ENCODE peak calls at places on chromosome 4, in eight cellular contexts. One of them, this sample, is unnamed.
A peak's percentile ranks its signal among the peaks of the same experiment; 100 is the strongest.

GRCh38 chr4:113636877-113637276 is 124.7 kb downstream of the CAMK2D start:
- DNase-seq in right cardiac atrium: no peak
- DNase-seq in vagina: no peak
- DNase-seq in prostate gland: no peak
- DNase-seq in aorta: no peak
- DNase-seq in CD8-positive, alpha-beta T cell: peak; percentile 13
- DNase-seq in breast epithelium: no peak
- DNase-seq in HepG2: no peak
- DNase-seq in this sample: no peak

GRCh38 chr4:127622923-127623754 is 9.6 kb upstream of the INTU start:
- DNase-seq in CD8-positive, alpha-beta T cell: no peak
- DNase-seq in breast epithelium: no peak
- DNase-seq in HepG2: peak; percentile 5
- DNase-seq in vagina: no peak
- DNase-seq in aorta: peak; percentile 57
- DNase-seq in prostate gland: peak; percentile 26
- DNase-seq in right cardiac atrium: peak; percentile 35
- DNase-seq in this sample: peak; percentile 83

GRCh38 chr4:147477439-147477838 is 3.5 kb upstream of the EDNRA start:
- DNase-seq in HepG2: no peak
- DNase-seq in vagina: no peak
- DNase-seq in breast epithelium: no peak
- DNase-seq in CD8-positive, alpha-beta T cell: no peak
- DNase-seq in prostate gland: no peak
- DNase-seq in right cardiac atrium: no peak
- DNase-seq in aorta: no peak
- DNase-seq in this sample: no peak

GRCh38 chr4:155809835-155810234 is 51.0 kb downstream of the GUCY1B1 start:
- DNase-seq in vagina: no peak
- DNase-seq in right cardiac atrium: no peak
- DNase-seq in HepG2: peak; percentile 64
- DNase-seq in CD8-positive, alpha-beta T cell: no peak
- DNase-seq in prostate gland: no peak
- DNase-seq in breast epithelium: no peak
- DNase-seq in aorta: no peak
- DNase-seq in this sample: peak; percentile 47

GRCh38 chr4:63226236-63226635 is 1183.0 kb downstream of the TECRL start:
- DNase-seq in breast epithelium: no peak
- DNase-seq in CD8-positive, alpha-beta T cell: no peak
- DNase-seq in aorta: no peak
- DNase-seq in HepG2: no peak
- DNase-seq in right cardiac atrium: no peak
- DNase-seq in vagina: no peak
- DNase-seq in prostate gland: no peak
- DNase-seq in this sample: peak; percentile 11

GRCh38 chr4:172975651-172976229 is 192.9 kb upstream of the GALNT7 start:
- DNase-seq in right cardiac atrium: no peak
- DNase-seq in HepG2: no peak
- DNase-seq in CD8-positive, alpha-beta T cell: no peak
- DNase-seq in breast epithelium: no peak
- DNase-seq in aorta: no peak
- DNase-seq in prostate gland: no peak
- DNase-seq in vagina: no peak
- DNase-seq in this sample: no peak

GRCh38 chr4:91268913-91269312 is 1034.9 kb upstream of the GRID2 start:
- DNase-seq in vagina: no peak
- DNase-seq in HepG2: no peak
- DNase-seq in right cardiac atrium: no peak
- DNase-seq in breast epithelium: no peak
- DNase-seq in aorta: no peak
- DNase-seq in CD8-positive, alpha-beta T cell: no peak
- DNase-seq in prostate gland: no peak
- DNase-seq in this sample: no peak

GRCh38 chr4:13248621-13249298 is 235.4 kb downstream of the RAB28 start:
- DNase-seq in aorta: no peak
- DNase-seq in prostate gland: no peak
- DNase-seq in CD8-positive, alpha-beta T cell: no peak
- DNase-seq in breast epithelium: no peak
- DNase-seq in right cardiac atrium: no peak
- DNase-seq in HepG2: peak; percentile 13
- DNase-seq in vagina: no peak
- DNase-seq in this sample: peak; percentile 23

GRCh38 chr4:62560858-62561257 is 1360.7 kb downstream of the ADGRL3 start:
- DNase-seq in prostate gland: no peak
- DNase-seq in HepG2: no peak
- DNase-seq in breast epithelium: no peak
- DNase-seq in CD8-positive, alpha-beta T cell: no peak
- DNase-seq in aorta: no peak
- DNase-seq in vagina: no peak
- DNase-seq in right cardiac atrium: no peak
- DNase-seq in this sample: no peak

GRCh38 chr4:33482773-33483172 is 2761.5 kb downstream of the ARAP2 start:
- DNase-seq in CD8-positive, alpha-beta T cell: no peak
- DNase-seq in right cardiac atrium: no peak
- DNase-seq in HepG2: no peak
- DNase-seq in breast epithelium: no peak
- DNase-seq in prostate gland: peak; percentile 35
- DNase-seq in vagina: no peak
- DNase-seq in aorta: no peak
- DNase-seq in this sample: no peak

GRCh38 chr4:135434936-135435335 is 1233.3 kb upstream of the PABPC4L start:
- DNase-seq in vagina: no peak
- DNase-seq in right cardiac atrium: no peak
- DNase-seq in CD8-positive, alpha-beta T cell: no peak
- DNase-seq in HepG2: no peak
- DNase-seq in prostate gland: no peak
- DNase-seq in breast epithelium: no peak
- DNase-seq in aorta: no peak
- DNase-seq in this sample: no peak

GRCh38 chr4:2269206-2269531 is 7.3 kb upstream of the MXD4 start:
- DNase-seq in prostate gland: no peak
- DNase-seq in breast epithelium: no peak
- DNase-seq in right cardiac atrium: peak; percentile 17
- DNase-seq in HepG2: no peak
- DNase-seq in CD8-positive, alpha-beta T cell: no peak
- DNase-seq in vagina: no peak
- DNase-seq in aorta: peak; percentile 40
- DNase-seq in this sample: no peak

GRCh38 chr4:31803511-31804195 is 1083.5 kb downstream of the PCDH7 start:
- DNase-seq in prostate gland: no peak
- DNase-seq in breast epithelium: no peak
- DNase-seq in right cardiac atrium: no peak
- DNase-seq in vagina: no peak
- DNase-seq in HepG2: no peak
- DNase-seq in aorta: no peak
- DNase-seq in CD8-positive, alpha-beta T cell: no peak
- DNase-seq in this sample: no peak

GRCh38 chr4:56737666-56738065 is 56.6 kb upstream of the HOPX start:
- DNase-seq in vagina: no peak
- DNase-seq in CD8-positive, alpha-beta T cell: no peak
- DNase-seq in aorta: no peak
- DNase-seq in prostate gland: peak; percentile 63
- DNase-seq in right cardiac atrium: no peak
- DNase-seq in HepG2: no peak
- DNase-seq in breast epithelium: no peak
- DNase-seq in this sample: no peak

GRCh38 chr4:3340703-3341088 is 47.9 kb downstream of the RGS12 start:
- DNase-seq in breast epithelium: peak; percentile 44
- DNase-seq in prostate gland: peak; percentile 68
- DNase-seq in HepG2: no peak
- DNase-seq in CD8-positive, alpha-beta T cell: no peak
- DNase-seq in aorta: no peak
- DNase-seq in vagina: peak; percentile 93
- DNase-seq in right cardiac atrium: no peak
- DNase-seq in this sample: no peak

GRCh38 chr4:17055788-17056187 is 157.3 kb upstream of the LDB2 start:
- DNase-seq in vagina: no peak
- DNase-seq in aorta: no peak
- DNase-seq in prostate gland: no peak
- DNase-seq in CD8-positive, alpha-beta T cell: no peak
- DNase-seq in breast epithelium: no peak
- DNase-seq in right cardiac atrium: no peak
- DNase-seq in HepG2: no peak
- DNase-seq in this sample: no peak

GRCh38 chr4:78644744-78645330 is 93.3 kb downstream of the ANXA3 start:
- DNase-seq in CD8-positive, alpha-beta T cell: peak; percentile 20
- DNase-seq in HepG2: peak; percentile 51
- DNase-seq in aorta: peak; percentile 77
- DNase-seq in breast epithelium: peak; percentile 67
- DNase-seq in prostate gland: peak; percentile 26
- DNase-seq in vagina: no peak
- DNase-seq in right cardiac atrium: peak; percentile 53
- DNase-seq in this sample: peak; percentile 60
- H3K4me1 ChIP-seq in CD8-positive, alpha-beta T cell: no peaks in the 10 kb centered on the region
- H3K4me1 ChIP-seq in HepG2: peaks cover 9% of the 10 kb centered on the region
- H3K4me1 ChIP-seq in aorta: peaks cover 1% of the 10 kb centered on the region
- H3K4me1 ChIP-seq in breast epithelium: peaks cover 5% of the 10 kb centered on the region
- H3K4me1 ChIP-seq in prostate gland: no peaks in the 10 kb centered on the region
- H3K4me1 ChIP-seq in vagina: peaks cover 38% of the 10 kb centered on the region
- H3K4me1 ChIP-seq in right cardiac atrium: peaks cover 4% of the 10 kb centered on the region
- H3K4me1 ChIP-seq in this sample: no peaks in the 10 kb centered on the region

DNA sequence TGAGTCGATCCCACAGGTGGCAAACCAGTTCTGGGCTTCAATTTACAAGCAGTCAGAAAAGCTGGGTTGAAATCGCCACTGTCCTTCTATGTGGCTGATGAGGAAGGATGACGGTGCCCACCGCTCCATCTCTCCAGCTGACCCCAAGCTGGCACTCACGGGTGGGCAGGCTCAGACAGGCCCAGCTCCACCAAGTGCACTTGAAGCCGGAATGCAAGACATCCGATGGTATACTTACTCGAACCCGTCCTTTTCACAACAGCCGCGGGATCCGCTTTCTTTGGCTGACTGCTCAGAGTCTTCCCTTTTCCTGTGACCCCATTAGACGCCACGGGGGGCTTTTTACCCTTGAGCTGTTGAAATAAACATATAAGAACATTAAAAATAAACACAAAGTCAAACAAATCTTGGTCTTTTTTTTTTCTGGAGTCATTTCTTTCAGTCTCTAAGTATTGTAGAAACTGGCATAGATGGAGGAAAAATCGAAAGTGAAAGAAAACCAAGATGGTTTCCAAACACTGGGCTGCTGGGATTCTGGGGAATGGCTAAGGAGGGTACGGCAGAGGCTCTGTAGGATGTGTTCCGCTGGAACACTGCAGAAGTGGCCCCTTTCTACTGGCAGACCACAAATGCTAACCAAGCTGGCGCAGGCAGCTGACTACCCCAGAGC is 161.0 kb downstream of the AFAP1 start:
- DNase-seq in vagina: no peak
- DNase-seq in CD8-positive, alpha-beta T cell: no peak
- DNase-seq in right cardiac atrium: no peak
- DNase-seq in prostate gland: no peak
- DNase-seq in HepG2: no peak
- DNase-seq in aorta: peak; percentile 26
- DNase-seq in breast epithelium: no peak
- DNase-seq in this sample: no peak
- H3K4me3 ChIP-seq in vagina: no peak overlapping the region
- H3K4me3 ChIP-seq in CD8-positive, alpha-beta T cell: no peak overlapping the region
- H3K4me3 ChIP-seq in right cardiac atrium: peak overlapping the region; percentile 4
- H3K4me3 ChIP-seq in prostate gland: no peak overlapping the region
- H3K4me3 ChIP-seq in HepG2: no peak overlapping the region
- H3K4me3 ChIP-seq in aorta: no peak overlapping the region
- H3K4me3 ChIP-seq in breast epithelium: no peak overlapping the region
- H3K4me3 ChIP-seq in this sample: no peak overlapping the region

GRCh38 chr4:38800956-38801450 is 3.6 kb downstream of the TLR1 start:
- DNase-seq in CD8-positive, alpha-beta T cell: no peak
- DNase-seq in HepG2: no peak
- DNase-seq in breast epithelium: no peak
- DNase-seq in vagina: no peak
- DNase-seq in right cardiac atrium: no peak
- DNase-seq in aorta: no peak
- DNase-seq in prostate gland: no peak
- DNase-seq in this sample: no peak

GRCh38 chr4:38803833-38804653 is 548 bp downstream of the TLR1 start:
- DNase-seq in CD8-positive, alpha-beta T cell: peak; percentile 11
- DNase-seq in aorta: no peak
- DNase-seq in right cardiac atrium: no peak
- DNase-seq in HepG2: no peak
- DNase-seq in prostate gland: no peak
- DNase-seq in breast epithelium: no peak
- DNase-seq in vagina: no peak
- DNase-seq in this sample: no peak

GRCh38 chr4:38804654-38805295 is at the start of gene TLR1:
- DNase-seq in aorta: no peak
- DNase-seq in vagina: no peak
- DNase-seq in HepG2: peak; percentile 25
- DNase-seq in breast epithelium: no peak
- DNase-seq in prostate gland: no peak
- DNase-seq in right cardiac atrium: no peak
- DNase-seq in CD8-positive, alpha-beta T cell: no peak
- DNase-seq in this sample: no peak

GRCh38 chr4:38802561-38803355 is 1.8 kb downstream of the TLR1 start:
- DNase-seq in prostate gland: no peak
- DNase-seq in CD8-positive, alpha-beta T cell: no peak
- DNase-seq in right cardiac atrium: no peak
- DNase-seq in HepG2: no peak
- DNase-seq in vagina: no peak
- DNase-seq in breast epithelium: no peak
- DNase-seq in aorta: no peak
- DNase-seq in this sample: no peak

DNA sequence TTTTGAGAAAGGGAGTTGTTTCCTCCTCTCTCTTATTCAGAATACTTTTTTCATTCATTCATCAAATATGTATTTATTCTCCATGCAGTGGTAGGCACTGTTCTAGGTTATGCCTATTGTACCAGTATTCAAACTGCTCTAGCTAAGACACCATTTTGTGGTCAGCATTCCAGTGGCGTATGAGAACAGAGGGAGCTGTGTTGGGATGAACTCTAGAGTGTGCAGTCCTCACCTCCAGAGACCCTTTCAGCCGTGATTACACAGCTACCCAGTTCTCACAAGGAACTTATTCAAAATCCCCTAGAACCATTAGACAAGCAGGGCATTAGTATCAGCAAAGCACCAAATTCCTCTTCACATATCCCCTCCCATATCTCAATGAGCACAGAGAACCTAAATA is 4.2 kb downstream of the TLR1 start:
- DNase-seq in aorta: no peak
- DNase-seq in vagina: no peak
- DNase-seq in HepG2: no peak
- DNase-seq in breast epithelium: no peak
- DNase-seq in CD8-positive, alpha-beta T cell: no peak
- DNase-seq in right cardiac atrium: no peak
- DNase-seq in prostate gland: no peak
- DNase-seq in this sample: no peak
- H3K9me3 ChIP-seq in aorta: peaks cover 6% of the 10 kb centered on the region
- H3K9me3 ChIP-seq in vagina: no peaks in the 10 kb centered on the region
- H3K9me3 ChIP-seq in HepG2: no peaks in the 10 kb centered on the region
- H3K9me3 ChIP-seq in breast epithelium: no peaks in the 10 kb centered on the region
- H3K9me3 ChIP-seq in CD8-positive, alpha-beta T cell: peaks cover 17% of the 10 kb centered on the region
- H3K9me3 ChIP-seq in right cardiac atrium: no peaks in the 10 kb centered on the region
- H3K9me3 ChIP-seq in prostate gland: no peaks in the 10 kb centered on the region
- H3K9me3 ChIP-seq in this sample: no peaks in the 10 kb centered on the region

DNA sequence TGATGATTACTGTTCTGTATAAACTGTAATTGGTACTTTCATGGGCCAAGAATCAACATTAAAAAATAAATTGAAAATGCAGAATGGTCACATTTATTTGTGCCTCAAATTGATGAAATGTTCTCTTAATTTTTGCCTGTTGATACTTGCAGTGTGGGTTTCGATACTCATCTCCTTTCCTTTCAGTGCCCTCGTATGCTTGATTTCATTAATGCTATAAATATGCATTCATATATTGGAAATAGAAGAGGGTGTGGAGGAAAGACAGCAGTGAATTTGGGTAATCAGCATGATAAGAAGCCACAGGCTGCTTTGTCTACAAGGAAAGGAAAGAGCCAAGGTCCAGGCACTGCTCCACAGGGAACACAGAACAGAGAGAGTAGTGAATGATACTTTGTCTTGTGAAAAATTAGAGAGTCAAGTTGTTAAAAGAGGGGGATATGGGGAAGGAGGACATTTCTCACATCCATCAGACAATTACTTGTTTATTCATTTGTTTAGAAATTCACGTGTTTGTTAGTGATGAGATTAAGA is 1.0 kb upstream of the DDX60 start:
- DNase-seq in HepG2: no peak
- DNase-seq in vagina: no peak
- DNase-seq in right cardiac atrium: no peak
- DNase-seq in breast epithelium: no peak
- DNase-seq in aorta: no peak
- DNase-seq in prostate gland: no peak
- DNase-seq in CD8-positive, alpha-beta T cell: no peak
- DNase-seq in this sample: no peak
- H3K4me1 ChIP-seq in HepG2: no peaks in the 10 kb centered on the region
- H3K4me1 ChIP-seq in vagina: peaks cover 18% of the 10 kb centered on the region
- H3K4me1 ChIP-seq in right cardiac atrium: no peaks in the 10 kb centered on the region
- H3K4me1 ChIP-seq in breast epithelium: no peaks in the 10 kb centered on the region
- H3K4me1 ChIP-seq in aorta: no peaks in the 10 kb centered on the region
- H3K4me1 ChIP-seq in prostate gland: no peaks in the 10 kb centered on the region
- H3K4me1 ChIP-seq in CD8-positive, alpha-beta T cell: peaks cover 24% of the 10 kb centered on the region
- H3K4me1 ChIP-seq in this sample: peaks cover 4% of the 10 kb centered on the region